ENCODE peak calls at places on chromosomes 1 and 21, in five cellular contexts. I, U, H, Z and F are unnamed samples.

GRCh38 chr21:35257413-35257812 is 208.3 kb upstream of the RUNX1 start:
- DNase-seq in I (peak; percentile 98), U (peak; percentile 96), H (peak; percentile 66), Z (peak; percentile 99), F (peak; percentile 48)

GRCh38 chr1:21625390-21626190 is 43.6 kb downstream of the RAP1GAP start:
- DNase-seq in I (no peak), U (no peak), H (no peak), Z (no peak), F (no peak)

GRCh38 chr1:220378571-220379302 is 106.5 kb upstream of the RAB3GAP2 start:
- DNase-seq in I (no peak), U (no peak), H (no peak), Z (peak; percentile 55), F (no peak)

GRCh38 chr1:58941471-58942289 is 157.8 kb upstream of the JUN start:
- DNase-seq in I (no peak), U (no peak), H (peak; percentile 53), Z (no peak), F (no peak)

GRCh38 chr1:41876533-41877445 is 41.9 kb downstream of the HIVEP3 start:
- DNase-seq in I (peak; percentile 58), U (peak; percentile 58), H (no peak), Z (no peak), F (no peak)

GRCh38 chr1:59730759-59731478 is 83.8 kb upstream of the HOOK1 start:
- DNase-seq in I (peak; percentile 94), U (peak; percentile 99), H (peak; percentile 80), Z (peak; percentile 92), F (no peak)

GRCh38 chr1:29322147-29322694 is 85.9 kb downstream of the PTPRU start:
- DNase-seq in I (no peak), U (no peak), H (no peak), Z (no peak), F (no peak)

GRCh38 chr1:105678334-105678733 is 1378.1 kb upstream of the PRMT6 start:
- DNase-seq in I (no peak), U (no peak), H (no peak), Z (no peak), F (no peak)

GRCh38 chr1:11765661-11766428 is 3.9 kb downstream of the C1orf167 start:
- DNase-seq in I (no peak), U (no peak), H (no peak), Z (no peak), F (no peak)

GRCh38 chr1:11761285-11761684 is 708 bp upstream of the C1orf167 start:
- DNase-seq in I (no peak), U (no peak), H (no peak), Z (no peak), F (no peak)

GRCh38 chr1:11759791-11760190 is 2.2 kb upstream of the C1orf167 start:
- DNase-seq in I (no peak), U (no peak), H (no peak), Z (no peak), F (no peak)

GRCh38 chr1:11764519-11764918 is 2.5 kb downstream of the C1orf167 start:
- DNase-seq in I (no peak), U (no peak), H (no peak), Z (no peak), F (no peak)

DNA sequence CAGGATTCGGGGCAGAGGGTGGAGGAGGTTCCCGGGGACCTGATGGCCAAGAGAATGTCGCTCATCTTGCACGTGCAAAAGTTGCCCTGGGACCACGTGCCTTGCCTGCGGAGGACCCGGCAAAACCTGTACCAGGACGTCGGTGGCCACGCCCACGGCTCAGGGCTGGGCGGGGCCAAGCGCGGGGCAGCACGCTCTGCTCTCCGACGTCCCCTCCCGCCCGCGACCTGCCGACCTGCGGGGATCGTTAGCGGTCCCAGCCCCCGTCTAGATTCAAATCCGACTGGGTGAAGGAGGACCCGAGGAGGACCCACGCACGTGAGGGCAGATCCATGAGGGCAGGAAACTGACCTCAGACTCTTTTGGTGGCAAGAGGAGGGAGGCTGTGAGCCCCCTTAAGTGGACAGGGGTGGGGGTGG is at the start of gene C1orf167:
- DNase-seq in I (no peak), U (no peak), H (no peak), Z (no peak), F (no peak)
- H3K4me3 ChIP-seq in I (no peak within 1 kb of the TSS), U (no peak within 1 kb of the TSS), H (no peak within 1 kb of the TSS), Z (no peak within 1 kb of the TSS), F (peak within 1 kb of the TSS; percentile 17)

GRCh38 chr21:29125199-29125598 is 5.2 kb upstream of the MAP3K7CL start:
- DNase-seq in I (no peak), U (no peak), H (no peak), Z (no peak), F (no peak)
- H3K4me3 ChIP-seq in I (no peak overlapping the region), U (no peak overlapping the region), H (no peak overlapping the region), Z (no peak overlapping the region), F (no peak overlapping the region)

DNA sequence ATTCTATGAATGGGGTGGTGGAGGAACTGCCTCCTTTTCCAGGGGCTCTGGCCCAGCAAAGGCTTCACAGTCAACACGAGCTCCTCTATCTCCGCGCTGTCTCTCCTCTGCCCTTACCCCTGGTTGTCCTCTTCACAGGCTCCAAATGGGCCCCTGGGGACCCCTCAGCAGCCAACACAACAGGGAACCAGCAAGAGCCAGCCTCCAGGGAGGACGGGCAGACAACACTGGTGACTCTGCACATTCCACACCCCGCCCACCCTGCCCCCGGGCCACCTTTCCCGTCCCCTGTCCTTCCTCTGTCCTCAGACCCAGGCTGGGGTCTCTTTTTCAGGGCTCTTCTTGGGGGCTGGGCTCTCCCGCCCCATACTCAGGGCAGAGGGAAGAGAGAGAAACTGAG is 17.5 kb upstream of the ETV3 start:
- DNase-seq in I (peak; percentile 14), U (no peak), H (peak; percentile 15), Z (no peak), F (no peak)
- H3K4me3 ChIP-seq in I (peak overlapping the region; percentile 25), U (no peak overlapping the region), H (no peak overlapping the region), Z (no peak overlapping the region), F (peak overlapping the region; percentile 14)

GRCh38 chr1:216723274-216723780 is at the start of gene ESRRG:
- DNase-seq in I (peak; percentile 7), U (peak; percentile 17), H (peak; percentile 65), Z (peak; percentile 31), F (peak; percentile 50)
- H3K4me3 ChIP-seq in I (peak within 1 kb of the TSS; percentile 35), U (peak within 1 kb of the TSS; percentile 37), H (peak within 1 kb of the TSS; percentile 2), Z (peak within 1 kb of the TSS; percentile 65), F (peak within 1 kb of the TSS; percentile 45)

DNA sequence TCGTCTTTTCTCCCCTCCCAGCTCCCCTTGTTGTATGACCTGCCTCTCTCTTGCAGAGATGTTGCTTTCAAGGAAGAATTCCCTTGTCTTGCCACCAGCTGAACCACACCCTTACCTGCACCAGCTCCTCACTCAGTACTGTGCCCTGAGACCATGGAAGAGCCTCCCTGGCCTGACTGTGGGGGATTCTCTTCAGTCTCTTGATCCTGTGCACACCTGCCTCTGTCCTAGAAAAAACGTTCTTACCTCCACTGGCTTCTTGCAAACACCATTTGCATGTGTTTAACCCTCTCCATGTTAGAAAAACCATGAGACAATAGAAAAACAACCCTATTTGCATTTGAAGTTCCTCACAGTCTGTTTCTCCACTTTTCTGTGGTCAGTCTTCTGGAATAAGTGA is 43.3 kb upstream of the FCRL4 start:
- DNase-seq in I (no peak), U (no peak), H (no peak), Z (no peak), F (no peak)
- H3K4me3 ChIP-seq in I (no peak overlapping the region), U (no peak overlapping the region), H (no peak overlapping the region), Z (no peak overlapping the region), F (no peak overlapping the region)

GRCh38 chr1:2239384-2239985 is 11.4 kb downstream of the SKI start:
- DNase-seq in I (no peak), U (no peak), H (no peak), Z (no peak), F (peak; percentile 50)
- H3K4me3 ChIP-seq in I (no peak overlapping the region), U (no peak overlapping the region), H (no peak overlapping the region), Z (no peak overlapping the region), F (no peak overlapping the region)

GRCh38 chr1:8015036-8015808 is 10.9 kb downstream of the ERRFI1 start:
- DNase-seq in I (peak; percentile 92), U (peak; percentile 89), H (peak; percentile 63), Z (peak; percentile 66), F (no peak)

GRCh38 chr1:8016244-8017241 is 9.6 kb downstream of the ERRFI1 start:
- DNase-seq in I (peak; percentile 48), U (no peak), H (no peak), Z (no peak), F (no peak)

GRCh38 chr1:8014381-8014988 is 11.6 kb downstream of the ERRFI1 start:
- DNase-seq in I (peak; percentile 30), U (no peak), H (no peak), Z (no peak), F (no peak)

GRCh38 chr1:8017495-8018310 is 8.4 kb downstream of the ERRFI1 start:
- DNase-seq in I (peak; percentile 61), U (no peak), H (no peak), Z (peak; percentile 65), F (no peak)

GRCh38 chr1:8015809-8016165 is 10.3 kb downstream of the ERRFI1 start:
- DNase-seq in I (peak; percentile 83), U (no peak), H (peak; percentile 56), Z (peak; percentile 52), F (no peak)
- H3K4me3 ChIP-seq in I (peak overlapping the region; percentile 14), U (no peak overlapping the region), H (no peak overlapping the region), Z (no peak overlapping the region), F (no peak overlapping the region)

GRCh38 chr1:183180634-183181056 is 5.4 kb upstream of the LAMC2 start:
- DNase-seq in I (peak; percentile 79), U (peak; percentile 83), H (peak; percentile 64), Z (peak; percentile 45), F (no peak)
- H3K4me3 ChIP-seq in I (no peak overlapping the region), U (no peak overlapping the region), H (no peak overlapping the region), Z (no peak overlapping the region), F (no peak overlapping the region)

DNA sequence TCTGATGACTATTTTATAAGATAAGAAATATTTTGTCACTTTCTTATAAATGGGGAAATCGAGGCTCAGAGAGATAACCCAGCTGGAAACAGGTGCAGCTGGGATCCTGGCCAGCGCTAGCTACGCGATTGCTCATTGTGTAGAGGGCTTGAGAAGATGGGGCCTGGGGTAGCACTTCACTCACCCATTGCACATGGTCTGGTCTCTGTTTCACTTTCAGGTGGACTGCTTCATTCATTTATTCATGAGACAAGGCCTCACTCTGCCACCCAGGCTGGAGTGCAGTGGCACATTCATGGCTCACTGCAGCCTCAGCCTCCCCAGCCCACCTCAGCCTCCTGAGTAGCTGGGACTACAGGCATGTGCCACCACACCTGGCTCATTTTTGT is 23.8 kb downstream of the UBE4B start:
- DNase-seq in I (no peak), U (no peak), H (no peak), Z (no peak), F (no peak)
- H3K4me3 ChIP-seq in I (no peak overlapping the region), U (no peak overlapping the region), H (no peak overlapping the region), Z (no peak overlapping the region), F (no peak overlapping the region)